ENCODE peak calls at places on chromosomes 11 and 22, in five cellular contexts. X, R, K, U and A are unnamed samples.

GRCh38 chr11:8338138-8338537 is 74.5 kb upstream of the LMO1 start:
- DNase-seq in X (peak), R (peak), K (no peak), U (peak), A (peak)

GRCh38 chr22:21682385-21683175 is 16.8 kb downstream of the PPIL2 start:
- DNase-seq in X (no peak), R (no peak), K (no peak), U (no peak), A (no peak)

GRCh38 chr11:66835762-66836405 is 7.4 kb upstream of the RCE1 start:
- DNase-seq in X (no peak), R (no peak), K (no peak), U (no peak), A (no peak)

GRCh38 chr11:100827934-100828661 is 141.0 kb downstream of the ARHGAP42 start:
- DNase-seq in X (peak), R (no peak), K (no peak), U (no peak), A (peak)

GRCh38 chr22:31039393-31039792 is 41.7 kb upstream of the SMTN start:
- DNase-seq in X (no peak), R (no peak), K (no peak), U (peak), A (no peak)

GRCh38 chr11:46220313-46220712 is 57.1 kb upstream of the CREB3L1 start:
- DNase-seq in X (no peak), R (no peak), K (no peak), U (no peak), A (no peak)

GRCh38 chr11:10542776-10543175 is 1.8 kb upstream of the RNF141 start:
- DNase-seq in X (no peak), R (no peak), K (no peak), U (no peak), A (no peak)

GRCh38 chr22:37141476-37141875 is 8.2 kb downstream of the IL2RB start:
- DNase-seq in X (no peak), R (no peak), K (no peak), U (no peak), A (no peak)

GRCh38 chr11:122637538-122637937 is 18.0 kb upstream of the UBASH3B start:
- DNase-seq in X (no peak), R (no peak), K (no peak), U (no peak), A (no peak)

GRCh38 chr11:115974703-115975102 is 470.5 kb upstream of the CADM1 start:
- DNase-seq in X (no peak), R (no peak), K (no peak), U (no peak), A (no peak)

GRCh38 chr22:38193580-38193979 is 8.2 kb upstream of the MAFF start:
- DNase-seq in X (no peak), R (no peak), K (no peak), U (peak), A (no peak)

GRCh38 chr22:19671316-19671715 is 43.0 kb upstream of the SEPTIN5 start:
- DNase-seq in X (no peak), R (no peak), K (no peak), U (no peak), A (no peak)

GRCh38 chr11:66472054-66472453 is 5.3 kb downstream of the PELI3 start:
- DNase-seq in X (no peak), R (no peak), K (no peak), U (no peak), A (no peak)

GRCh38 chr11:69055598-69056516 is 7.1 kb downstream of the TPCN2 start:
- DNase-seq in X (peak), R (peak), K (no peak), U (peak), A (no peak)

GRCh38 chr22:22603470-22603947 is 40.9 kb upstream of the GGTLC2 start:
- DNase-seq in X (no peak), R (no peak), K (no peak), U (no peak), A (no peak)

GRCh38 chr11:36492724-36493304 is 17.3 kb downstream of the TRAF6 start:
- DNase-seq in X (peak), R (peak), K (no peak), U (no peak), A (no peak)

GRCh38 chr11:126175261-126175885 is 36.1 kb downstream of the RPUSD4 start:
- DNase-seq in X (no peak), R (no peak), K (no peak), U (peak), A (no peak)

GRCh38 chr11:17923213-17923612 is 89.6 kb downstream of the SERGEF start:
- DNase-seq in X (no peak), R (no peak), K (no peak), U (peak), A (no peak)

GRCh38 chr22:21593406-21594232 is 26.1 kb downstream of the UBE2L3 start:
- DNase-seq in X (peak), R (no peak), K (no peak), U (peak), A (no peak)

GRCh38 chr11:112525270-112525669 is 264.6 kb upstream of the PLET1 start:
- DNase-seq in X (no peak), R (no peak), K (no peak), U (no peak), A (no peak)

GRCh38 chr11:23278121-23278520 is 417.8 kb upstream of the CCDC179 start:
- DNase-seq in X (no peak), R (no peak), K (no peak), U (no peak), A (no peak)

GRCh38 chr11:128884703-128885338 is 6.3 kb upstream of the KCNJ5 start:
- DNase-seq in X (peak), R (peak), K (no peak), U (no peak), A (peak)

GRCh38 chr11:76318744-76319384 is 62.1 kb downstream of the THAP12 start:
- DNase-seq in X (peak), R (peak), K (peak), U (peak), A (peak)

GRCh38 chr11:128904303-128904871 is 13.2 kb downstream of the KCNJ5 start:
- DNase-seq in X (no peak), R (no peak), K (no peak), U (no peak), A (no peak)

GRCh38 chr11:118152552-118153471 is at the start of gene SCN4B:
- DNase-seq in X (no peak), R (peak), K (no peak), U (peak), A (peak)

GRCh38 chr22:27973851-27974250 is 54.8 kb upstream of the PITPNB start:
- DNase-seq in X (no peak), R (no peak), K (no peak), U (no peak), A (no peak)

GRCh38 chr11:129447654-129448239 is 72.1 kb downstream of the BARX2 start:
- DNase-seq in X (no peak), R (no peak), K (no peak), U (no peak), A (no peak)

GRCh38 chr22:37418627-37419369 is 8.5 kb downstream of the ELFN2 start:
- DNase-seq in X (no peak), R (no peak), K (no peak), U (no peak), A (no peak)